ENCODE peak calls at places on chromosomes 16 and 17, in seven cellular contexts. W is Peyer's patch; T is transverse colon; L is CD8-positive, alpha-beta memory T cell; X is ovary; G is left ventricle myocardium inferior; N is mesenchymal stem cell. I is an unnamed sample. For H3K27me3, the result is how much of the 10 kb centered on the place peaks cover.

GRCh38 chr17:82235775-82236141 is 6.9 kb downstream of the SLC16A3 start:
- DNase-seq in L (no peak), T (peak), W (peak), X (peak), N (no peak), G (peak), I (peak)

GRCh38 chr16:30692381-30693074 is 6.4 kb upstream of the SRCAP start:
- DNase-seq in X (no peak), T (no peak), N (no peak), L (no peak), G (no peak), W (no peak), I (no peak)

GRCh38 chr17:76142044-76143041 is 1.3 kb upstream of the FOXJ1 start:
- DNase-seq in W (peak), N (no peak), L (no peak), T (no peak), G (no peak), X (no peak), I (no peak)

GRCh38 chr17:2071421-2072281 is 16.7 kb downstream of the HIC1 start:
- DNase-seq in G (peak), N (peak), X (peak), W (no peak), T (peak), L (no peak), I (no peak)

GRCh38 chr16:56282455-56282854 is 91.2 kb downstream of the GNAO1 start:
- DNase-seq in L (no peak), X (no peak), T (no peak), N (no peak), W (no peak), G (no peak), I (no peak)

GRCh38 chr16:11501583-11502138 is 85.1 kb downstream of the LITAF start:
- DNase-seq in T (no peak), N (peak), W (no peak), G (no peak), L (no peak), X (no peak), I (no peak)

GRCh38 chr16:30473231-30474061 is 904 bp downstream of the ITGAL start:
- DNase-seq in T (peak), N (no peak), X (no peak), W (peak), L (peak), G (no peak), I (no peak)

GRCh38 chr16:56643080-56643778 is 4.8 kb downstream of the MT1A start:
- DNase-seq in G (peak), L (peak), X (no peak), T (peak), N (no peak), W (peak), I (peak)

GRCh38 chr17:77570565-77570898 is 388.0 kb upstream of the TNRC6C start:
- DNase-seq in X (no peak), G (no peak), W (no peak), L (no peak), N (no peak), T (no peak), I (no peak)

GRCh38 chr17:49471089-49471683 is 23.9 kb upstream of the NGFR start:
- DNase-seq in W (no peak), X (no peak), N (peak), T (no peak), L (no peak), G (peak), I (no peak)

GRCh38 chr16:84190731-84191388 is at the start of gene ADAD2:
- DNase-seq in G (no peak), W (no peak), T (no peak), L (no peak), N (peak), X (no peak), I (no peak)

GRCh38 chr17:82356845-82357355 is 2.1 kb upstream of the TEX19 start:
- DNase-seq in X (no peak), G (no peak), T (peak), N (no peak), L (no peak), W (peak), I (no peak)

GRCh38 chr16:87014112-87014511 is 303.1 kb downstream of the C16orf95 start:
- DNase-seq in G (no peak), N (no peak), W (no peak), X (no peak), L (no peak), T (no peak), I (no peak)

GRCh38 chr17:28861393-28862203 is 6.8 kb downstream of the ERAL1 start:
- DNase-seq in W (peak), X (no peak), G (no peak), T (peak), N (no peak), L (no peak), I (peak)

GRCh38 chr16:85735225-85735722 is 15.6 kb downstream of the C16orf74 start:
- DNase-seq in W (peak), X (no peak), T (peak), N (no peak), L (peak), G (no peak), I (peak)

GRCh38 chr17:42010898-42011516 is 6.2 kb downstream of the DNAJC7 start:
- DNase-seq in W (no peak), T (no peak), L (no peak), G (no peak), X (no peak), N (peak), I (peak)

GRCh38 chr17:18960803-18961511 is 9.0 kb downstream of the SLC5A10 start:
- DNase-seq in X (peak), W (peak), N (peak), T (peak), L (peak), G (peak), I (peak)

GRCh38 chr16:48540222-48540900 is 69.6 kb downstream of the N4BP1 start:
- DNase-seq in W (peak), T (no peak), G (no peak), L (no peak), X (no peak), N (no peak), I (no peak)

GRCh38 chr16:75566889-75567255 is 693 bp downstream of the GABARAPL2 start:
- DNase-seq in X (no peak), G (no peak), L (peak), N (peak), W (no peak), T (peak), I (peak)

GRCh38 chr17:45646288-45646988 is 137.7 kb upstream of the CRHR1 start:
- DNase-seq in T (no peak), L (no peak), X (no peak), N (no peak), W (peak), G (no peak), I (no peak)

GRCh38 chr17:7817643-7817964 is 16.4 kb upstream of the KDM6B start:
- DNase-seq in N (no peak), X (no peak), W (no peak), T (no peak), L (no peak), G (no peak), I (no peak)

GRCh38 chr17:77126519-77126918 is 14.2 kb upstream of the SEC14L1 start:
- DNase-seq in X (no peak), T (peak), L (no peak), W (peak), N (no peak), G (no peak), I (peak)

GRCh38 chr17:11140028-11140427 is 101.0 kb upstream of the SHISA6 start:
- DNase-seq in G (no peak), X (no peak), W (no peak), T (no peak), L (no peak), N (no peak), I (no peak)

GRCh38 chr17:77409282-77410161 is 268.8 kb downstream of the SEC14L1 start:
- DNase-seq in N (peak), X (peak), L (peak), T (peak), G (peak), W (no peak), I (no peak)

GRCh38 chr16:58196898-58197313 is 1.0 kb downstream of the CSNK2A2 start:
- DNase-seq in G (no peak), L (no peak), N (peak), T (no peak), W (no peak), X (no peak), I (no peak)

GRCh38 chr16:83744521-83744981 is 63.2 kb upstream of the HSBP1 start:
- DNase-seq in G (peak), X (no peak), N (peak), W (peak), L (no peak), T (peak), I (no peak)

GRCh38 chr17:47789611-47790520 is 31.7 kb downstream of the OSBPL7 start:
- DNase-seq in T (peak), X (no peak), L (peak), N (peak), W (peak), G (peak), I (peak)
- H3K4me3 ChIP-seq in T (peak), X (peak), L (peak), N (peak), W (peak), G (peak), I (no peak)

DNA sequence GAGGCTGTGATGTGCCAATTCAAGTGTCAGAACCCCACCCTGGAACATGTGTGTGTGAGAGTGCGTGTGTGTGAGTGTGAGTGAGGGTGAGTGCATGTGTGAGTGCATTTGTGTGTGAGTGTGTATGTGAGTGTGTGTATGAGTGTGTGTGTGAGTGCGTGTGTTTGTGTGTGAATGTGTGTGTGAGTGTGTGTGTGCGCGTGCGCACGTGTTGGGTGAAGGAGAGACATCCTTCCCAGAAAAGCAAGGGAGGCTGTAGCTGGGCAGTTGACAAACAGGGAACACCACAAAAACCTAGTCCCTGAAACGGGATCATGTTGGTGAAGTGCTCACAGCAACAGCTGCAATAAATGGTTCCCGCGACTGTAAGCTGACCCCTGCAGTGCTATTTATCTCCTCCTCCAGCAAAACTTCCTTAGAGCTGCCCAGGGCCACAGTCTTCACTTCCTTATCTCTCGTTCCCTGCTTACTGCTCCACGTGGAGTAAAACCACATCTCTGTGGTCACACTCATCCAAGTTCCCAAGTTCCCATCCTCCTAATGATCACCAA is 40.1 kb upstream of the RPL38 start:
- DNase-seq in N (no peak), X (no peak), W (no peak), T (no peak), G (no peak), L (no peak), I (no peak)
- H3K27me3 ChIP-seq in N (under half), X (under half), W (under half), T (under half), G (half or more), L (under half), I (under half)

GRCh38 chr16:69925311-69925710 is 25.8 kb upstream of the CLEC18A start:
- DNase-seq in W (no peak), X (no peak), G (no peak), T (no peak), L (no peak), N (no peak), I (no peak)

GRCh38 chr16:69924777-69925191 is 26.4 kb upstream of the CLEC18A start:
- DNase-seq in N (peak), X (peak), W (no peak), G (peak), T (no peak), L (no peak), I (no peak)

GRCh38 chr16:69921125-69921524 is 30.0 kb upstream of the CLEC18A start:
- DNase-seq in N (no peak), L (no peak), W (no peak), G (no peak), X (no peak), T (no peak), I (no peak)

GRCh38 chr16:69924041-69924775 is 26.9 kb upstream of the CLEC18A start:
- DNase-seq in W (no peak), N (no peak), T (no peak), X (no peak), G (no peak), L (no peak), I (no peak)

GRCh38 chr16:69922200-69922599 is 28.9 kb upstream of the CLEC18A start:
- DNase-seq in G (no peak), N (no peak), X (no peak), T (no peak), W (no peak), L (no peak), I (no peak)
- H3K27ac ChIP-seq in G (no peak), N (no peak), X (no peak), T (no peak), W (no peak), L (no peak), I (no peak)

GRCh38 chr17:9240659-9241370 is 219.5 kb downstream of the NTN1 start:
- DNase-seq in L (no peak), X (peak), W (peak), G (peak), T (peak), N (peak), I (peak)
- H3K4me3 ChIP-seq in L (peak), X (peak), W (peak), G (peak), T (peak), N (peak), I (no peak)

DNA sequence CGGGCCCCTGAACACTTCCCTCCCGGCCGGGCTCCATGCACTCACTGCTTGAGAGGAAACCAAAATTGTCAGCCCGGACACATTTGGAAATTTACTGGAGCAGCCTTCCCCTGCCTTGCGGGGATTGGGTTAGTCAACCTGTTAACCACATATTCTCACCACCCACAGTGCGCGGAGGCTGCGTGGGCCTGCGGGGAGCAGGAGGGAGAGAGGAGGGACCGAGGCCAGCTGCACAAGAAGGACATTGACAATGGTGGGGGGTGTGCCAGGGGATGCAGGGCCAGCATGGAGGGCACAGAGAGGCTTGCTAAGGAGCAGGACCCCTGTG is 52.3 kb downstream of the RBFOX3 start:
- DNase-seq in X (no peak), W (no peak), T (no peak), N (no peak), L (no peak), G (no peak), I (no peak)
- H3K27me3 ChIP-seq in X (under half), W (under half), T (under half), N (under half), L (under half), G (half or more), I (under half)

DNA sequence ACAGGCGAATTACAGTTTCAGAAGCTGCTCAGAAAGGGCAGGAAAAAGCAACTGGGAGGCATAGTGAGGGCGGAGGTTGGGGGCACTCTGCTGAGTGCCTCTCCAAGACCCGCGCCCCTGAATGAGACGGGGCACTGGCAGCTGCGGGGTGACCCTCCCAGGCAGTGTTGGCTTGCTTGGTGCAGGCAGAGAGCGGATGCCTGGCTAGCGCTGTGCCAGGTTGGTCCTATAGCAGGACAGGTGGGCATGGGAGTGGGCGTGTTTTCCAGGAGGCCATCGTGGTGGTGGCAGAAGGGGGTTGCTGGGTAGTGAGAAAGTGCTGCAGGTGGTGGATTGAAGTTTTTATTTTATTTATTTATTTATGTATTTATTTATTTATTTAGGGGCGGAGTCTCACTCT is 16.0 kb upstream of the SBK1 start:
- DNase-seq in G (no peak), W (no peak), T (no peak), X (no peak), N (no peak), L (no peak), I (no peak)
- H3K27ac ChIP-seq in G (no peak), W (no peak), T (no peak), X (no peak), N (no peak), L (no peak), I (no peak)

DNA sequence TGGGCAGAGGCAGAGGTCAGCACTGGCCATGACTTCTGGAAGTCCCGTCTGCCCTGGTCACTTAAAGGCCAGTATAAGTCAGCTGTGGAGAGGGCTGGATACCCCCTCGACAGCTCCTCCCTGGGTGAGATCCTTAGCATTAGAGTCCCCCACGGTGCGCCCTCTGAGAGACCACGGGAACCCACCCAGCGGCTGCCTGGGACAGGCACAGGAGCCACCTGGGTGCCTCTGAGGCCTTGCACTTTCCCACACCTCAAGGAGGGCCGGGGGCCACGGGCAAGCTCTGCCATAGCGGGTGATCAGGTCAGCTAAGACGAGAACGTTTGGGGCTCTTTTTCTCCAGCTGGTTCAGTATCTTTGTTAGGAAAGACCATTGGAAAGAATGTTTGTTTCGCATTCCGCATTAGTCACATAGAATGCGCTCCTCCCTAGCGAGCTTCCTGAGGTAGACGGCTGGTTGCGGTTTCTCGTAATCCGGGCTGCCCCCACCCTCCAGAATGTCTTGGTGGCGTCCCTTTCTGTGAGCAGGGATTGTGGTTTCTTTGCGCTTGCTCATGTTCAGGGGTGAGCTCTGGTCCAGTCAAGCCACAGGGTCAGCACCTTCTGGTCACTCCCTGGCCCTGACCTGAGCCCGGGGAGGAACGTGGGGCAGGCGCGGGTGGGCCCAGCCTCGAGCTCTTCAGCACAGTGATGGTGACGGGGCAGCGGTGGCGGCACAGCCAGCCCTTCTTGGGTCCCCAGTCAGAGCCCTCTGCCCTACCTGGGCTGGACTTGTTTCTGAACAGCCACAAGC is 25.2 kb downstream of the NME3 start:
- DNase-seq in G (no peak), T (no peak), W (no peak), X (no peak), L (no peak), N (peak), I (no peak)
- H3K4me3 ChIP-seq in G (no peak), T (no peak), W (no peak), X (no peak), L (no peak), N (no peak), I (no peak)

DNA sequence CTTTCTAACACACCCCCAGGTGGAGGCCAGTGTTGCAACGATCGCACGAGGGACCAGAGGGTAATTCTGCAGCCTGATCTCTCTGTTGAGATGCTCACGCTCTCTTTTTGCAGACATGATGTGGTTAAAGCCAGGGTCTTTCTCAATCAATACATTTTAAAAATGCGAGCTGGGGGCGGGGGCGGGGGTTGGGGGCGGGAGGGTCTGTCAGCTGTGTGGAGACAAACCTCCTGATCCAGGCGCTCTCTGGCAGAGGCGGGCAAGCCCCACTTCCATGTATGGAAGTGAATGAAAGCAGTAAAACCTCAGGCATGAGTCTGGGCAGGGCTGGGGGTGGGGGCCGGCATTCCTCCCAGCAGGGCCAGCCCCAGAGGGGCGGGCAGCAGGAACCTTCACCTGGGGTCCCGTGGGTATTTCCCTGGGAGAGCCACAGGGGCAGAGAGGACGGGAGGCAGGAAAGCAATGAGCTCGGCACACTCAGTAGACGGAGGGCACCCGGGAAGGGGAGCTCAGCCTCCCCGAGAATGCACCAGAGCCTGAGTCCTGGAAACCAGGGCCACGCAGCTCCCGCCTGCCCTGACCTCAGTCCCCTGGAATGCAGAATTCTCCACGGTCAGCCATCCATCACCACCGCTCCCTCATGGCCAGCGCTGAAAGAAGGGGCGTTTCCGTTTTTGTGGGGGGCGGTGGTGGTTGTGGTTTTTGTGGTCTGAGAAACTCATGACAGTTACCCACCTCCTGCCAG is 28.0 kb downstream of the NXN start:
- DNase-seq in T (peak), L (no peak), X (no peak), G (no peak), W (no peak), N (peak), I (no peak)
- H3K27me3 ChIP-seq in T (under half), L (under half), X (under half), G (under half), W (under half), N (under half), I (under half)

DNA sequence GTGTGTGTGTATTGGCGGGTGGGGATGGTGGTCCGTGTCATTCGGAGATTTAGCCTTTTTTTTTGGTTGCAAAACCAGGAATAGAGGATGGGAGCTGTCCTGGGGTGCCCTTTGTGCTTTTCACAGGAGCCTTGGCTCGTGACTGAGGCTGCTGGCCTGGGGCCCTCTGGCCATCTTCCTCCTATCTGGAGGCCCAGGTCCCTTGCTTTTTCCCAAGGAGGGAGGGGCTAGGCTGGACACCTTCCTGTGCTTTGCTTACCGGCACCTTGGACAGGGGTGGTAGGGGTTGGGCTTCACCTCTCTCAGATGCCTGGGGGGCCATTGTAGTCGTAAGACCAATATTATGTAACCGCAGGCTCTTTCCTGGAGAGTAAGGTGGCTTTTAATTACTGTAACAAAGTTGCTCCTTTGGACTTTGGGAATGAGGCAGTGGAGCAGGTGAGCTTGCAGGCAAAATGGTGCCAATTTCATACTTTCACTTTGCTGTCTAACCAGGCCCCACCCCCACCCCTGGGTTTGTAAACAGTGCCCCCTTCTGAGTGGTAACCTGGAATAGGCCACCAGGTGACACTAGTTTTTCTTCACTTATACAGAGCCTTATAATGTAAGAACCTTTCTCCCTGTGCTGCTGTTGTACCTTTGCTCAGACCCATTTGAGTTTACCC is 1.2 kb downstream of the DYNLL2 start:
- DNase-seq in L (peak), G (peak), T (peak), W (peak), X (peak), N (peak), I (peak)
- H3K27ac ChIP-seq in L (peak), G (peak), T (peak), W (peak), X (no peak), N (no peak), I (peak)

I was measured in small intestine.